ENCODE peak calls at places on chromosome 9, in four cellular contexts. F is IMR-90, Y is mesendoderm, M is H9. G is an unnamed sample.

GRCh38 chr9:123350590-123351310 is 5.2 kb upstream of the CRB2 start:
- DNase-seq in Y (no peak), M (no peak), F (no peak), G (no peak)

GRCh38 chr9:121743441-121744001 is 92.1 kb downstream of the DAB2IP start:
- DNase-seq in Y (peak), F (peak), M (peak), G (peak)

GRCh38 chr9:37776328-37776727 is 8.5 kb downstream of the EXOSC3 start:
- DNase-seq in F (peak), M (no peak), Y (no peak), G (no peak)

GRCh38 chr9:29063031-29063430 is 1489.8 kb upstream of the C9orf72 start:
- DNase-seq in Y (no peak), M (no peak), F (no peak), G (no peak)

GRCh38 chr9:121721770-121722169 is 70.3 kb downstream of the DAB2IP start:
- DNase-seq in Y (no peak), M (no peak), F (peak), G (no peak)

GRCh38 chr9:110714314-110714713 is 45.7 kb downstream of the MUSK start:
- DNase-seq in Y (peak), M (no peak), F (peak), G (no peak)

GRCh38 chr9:99748690-99749089 is 73.0 kb upstream of the NR4A3 start:
- DNase-seq in M (no peak), F (no peak), Y (no peak), G (no peak)

GRCh38 chr9:95090871-95091573 is 226.5 kb downstream of the FANCC start:
- DNase-seq in Y (no peak), F (no peak), M (no peak), G (no peak)

GRCh38 chr9:15846611-15847010 is 293.8 kb downstream of the CCDC171 start:
- DNase-seq in M (no peak), Y (no peak), F (no peak), G (no peak)

GRCh38 chr9:34651876-34652602 is at the start of gene IL11RA:
- DNase-seq in F (peak), M (peak), Y (peak), G (peak)

GRCh38 chr9:21995652-21996275 is 1.2 kb downstream of the CDKN2B-AS1 start:
- DNase-seq in M (no peak), F (peak), Y (peak), G (no peak)

GRCh38 chr9:91820949-91821880 is 128.8 kb downstream of the ROR2 start:
- DNase-seq in Y (no peak), M (no peak), F (peak), G (no peak)

GRCh38 chr9:110153431-110153830 is 54.5 kb downstream of the C9orf152 start:
- DNase-seq in Y (no peak), M (no peak), F (no peak), G (no peak)

GRCh38 chr9:34985311-34985899 is 4.1 kb upstream of the DNAJB5 start:
- DNase-seq in Y (peak), F (peak), M (peak), G (peak)

GRCh38 chr9:21831841-21832509 is 29.5 kb downstream of the MTAP start:
- DNase-seq in F (peak), Y (peak), M (no peak), G (no peak)

DNA sequence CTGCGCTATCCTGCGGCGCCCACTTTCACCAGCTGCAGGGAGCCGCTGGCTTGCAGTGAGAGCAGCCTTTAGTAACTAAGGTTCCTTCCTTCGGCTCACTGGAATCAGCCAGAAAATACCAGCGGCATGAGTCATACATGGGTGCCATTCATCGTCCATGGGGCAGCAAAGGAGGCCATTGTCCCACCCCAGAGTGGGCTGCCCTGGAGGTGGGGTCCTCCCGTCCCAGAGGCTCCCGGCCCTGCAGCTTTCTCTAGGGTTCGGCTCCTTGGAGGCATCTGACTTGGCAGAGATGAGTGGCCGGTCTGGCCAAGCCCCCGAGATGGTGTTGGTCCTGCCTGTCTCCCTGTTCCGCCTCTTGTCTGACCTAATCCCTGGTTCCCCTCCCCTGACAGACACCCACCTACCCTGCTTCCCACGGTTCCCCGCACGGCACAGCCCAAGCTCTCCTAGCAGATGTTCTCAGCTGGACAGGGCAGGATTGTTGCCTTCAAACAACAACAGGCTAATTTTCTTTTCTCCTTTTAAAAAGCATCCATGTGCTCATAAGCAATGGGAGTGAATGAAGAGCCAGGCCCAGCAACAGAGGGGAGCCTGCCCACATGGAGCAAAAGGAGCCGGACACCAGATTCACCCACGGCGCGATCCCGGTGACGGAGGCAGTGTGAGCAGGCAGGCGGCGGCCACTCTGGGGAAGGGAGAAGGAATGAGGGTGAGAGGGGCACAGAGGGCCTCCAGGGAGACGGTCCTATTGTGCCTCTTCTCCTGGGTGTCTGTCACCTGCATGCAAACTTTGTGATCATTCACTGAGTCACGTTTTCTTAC is 97.0 kb upstream of the COL5A1 start:
- DNase-seq in M (peak), F (peak), Y (peak), G (peak)
- H4K8ac ChIP-seq in M (no peak), F (peak), Y (no peak), G (no peak)

GRCh38 chr9:128242828-128243485 is 32.9 kb downstream of the GOLGA2 start:
- DNase-seq in Y (no peak), F (no peak), M (no peak), G (no peak)
- H4K8ac ChIP-seq in Y (no peak), F (no peak), M (no peak), G (no peak)

DNA sequence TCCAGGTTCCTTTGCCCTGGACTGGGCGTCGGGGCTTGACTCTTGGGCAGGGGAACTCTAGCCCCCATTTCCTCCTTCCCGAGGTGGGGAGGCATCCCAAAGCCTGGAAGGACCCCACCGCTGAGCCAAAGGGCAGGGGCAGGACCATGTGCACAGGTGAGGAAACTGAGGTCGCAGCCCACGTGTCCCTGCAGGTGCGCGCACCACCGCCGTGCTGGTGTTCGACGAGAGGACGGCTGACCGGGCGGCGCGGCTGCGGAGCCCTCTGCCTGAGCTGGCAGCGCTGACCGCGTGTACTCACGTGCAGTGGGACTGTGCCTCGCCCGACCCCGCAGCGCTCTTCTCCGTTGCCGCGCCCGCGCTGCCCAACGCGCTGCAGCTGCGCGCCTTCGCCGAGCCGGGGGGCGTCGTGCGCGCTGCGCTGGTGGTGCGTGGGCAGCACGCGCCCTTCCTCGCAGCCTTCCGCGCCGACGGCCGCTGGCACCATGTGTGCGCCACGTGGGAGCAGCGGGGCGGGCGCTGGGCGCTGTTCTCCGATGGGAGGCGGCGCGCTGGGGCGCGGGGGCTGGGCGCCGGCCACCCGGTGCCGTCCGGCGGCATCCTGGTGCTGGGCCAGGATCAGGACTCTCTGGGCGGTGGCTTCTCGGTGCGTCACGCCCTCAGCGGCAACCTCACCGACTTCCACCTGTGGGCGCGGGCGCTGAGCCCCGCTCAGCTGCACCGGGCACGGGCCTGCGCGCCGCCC is 2.8 kb downstream of the ADGRD2 start:
- DNase-seq in F (no peak), Y (no peak), M (peak), G (no peak)
- H4K8ac ChIP-seq in F (no peak), Y (no peak), M (no peak), G (no peak)

DNA sequence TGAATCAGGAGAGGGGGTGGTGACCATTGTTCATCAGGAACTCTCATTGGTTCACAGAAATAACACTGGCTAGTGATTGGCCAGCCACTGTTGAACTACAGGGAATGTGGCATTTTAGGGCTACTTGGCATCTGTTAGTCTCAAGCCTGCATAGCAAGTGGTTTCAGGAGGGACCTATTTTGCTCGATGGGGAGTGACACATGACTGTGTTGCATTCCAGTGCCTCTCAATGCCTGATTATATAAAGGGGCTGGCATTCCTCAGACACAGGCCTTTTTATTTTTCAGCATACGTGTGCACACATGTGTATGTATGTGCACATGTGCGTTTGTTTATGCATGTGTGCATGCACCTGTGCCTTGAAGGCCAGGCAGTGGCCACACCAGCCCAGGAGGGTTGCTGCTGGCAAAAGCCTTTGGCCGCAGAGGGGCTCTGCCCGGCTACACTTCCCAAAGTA is 23.2 kb downstream of the FGD3 start:
- DNase-seq in F (peak), M (peak), Y (peak), G (peak)
- H4K8ac ChIP-seq in F (no peak), M (no peak), Y (no peak), G (no peak)

GRCh38 chr9:126276056-126276728 is 50.4 kb upstream of the MVB12B start:
- DNase-seq in M (no peak), F (no peak), Y (no peak), G (no peak)

DNA sequence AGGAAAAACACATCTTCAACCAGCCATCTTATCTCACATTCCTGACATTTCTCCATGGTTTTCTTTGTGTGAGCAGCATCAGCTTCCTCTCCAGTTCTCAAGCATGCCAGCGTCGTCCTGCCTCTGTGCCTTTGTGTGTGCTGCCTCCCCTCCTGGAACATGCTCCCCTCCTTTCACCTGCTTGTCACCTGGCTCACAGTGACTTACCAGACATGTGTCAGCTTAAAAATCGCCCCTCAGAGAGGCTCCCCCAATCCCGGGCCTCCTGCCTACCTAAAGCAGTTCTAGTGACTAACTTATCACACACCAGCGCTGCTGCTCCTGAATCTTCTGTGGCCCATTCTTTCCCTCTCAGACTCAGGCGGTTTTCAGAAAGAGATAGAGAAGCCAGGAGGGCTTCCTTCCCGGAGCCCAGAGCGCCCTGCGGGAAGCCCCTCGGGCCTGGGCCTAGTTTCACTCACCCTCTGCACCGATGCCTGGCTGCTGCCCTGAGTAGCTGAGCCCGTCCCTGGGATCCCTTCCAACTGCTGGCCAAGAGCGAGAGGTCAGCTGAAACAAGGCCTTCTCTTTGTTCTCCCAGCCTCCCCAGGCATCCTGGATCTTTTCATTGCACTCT is 51.1 kb upstream of the MVB12B start:
- DNase-seq in M (peak), Y (peak), F (peak), G (peak)
- H4K8ac ChIP-seq in M (no peak), Y (no peak), F (no peak), G (peak)

GRCh38 chr9:114953917-114954316 is 23.5 kb upstream of the TNFSF8 start:
- DNase-seq in F (peak), Y (peak), M (no peak), G (no peak)

GRCh38 chr9:114960276-114960675 is 29.9 kb upstream of the TNFSF8 start:
- DNase-seq in M (no peak), F (no peak), Y (no peak), G (no peak)

GRCh38 chr9:114954986-114955623 is 24.7 kb upstream of the TNFSF8 start:
- DNase-seq in Y (no peak), M (no peak), F (no peak), G (no peak)

GRCh38 chr9:114957558-114957957 is 27.2 kb upstream of the TNFSF8 start:
- DNase-seq in M (no peak), F (no peak), Y (no peak), G (no peak)

DNA sequence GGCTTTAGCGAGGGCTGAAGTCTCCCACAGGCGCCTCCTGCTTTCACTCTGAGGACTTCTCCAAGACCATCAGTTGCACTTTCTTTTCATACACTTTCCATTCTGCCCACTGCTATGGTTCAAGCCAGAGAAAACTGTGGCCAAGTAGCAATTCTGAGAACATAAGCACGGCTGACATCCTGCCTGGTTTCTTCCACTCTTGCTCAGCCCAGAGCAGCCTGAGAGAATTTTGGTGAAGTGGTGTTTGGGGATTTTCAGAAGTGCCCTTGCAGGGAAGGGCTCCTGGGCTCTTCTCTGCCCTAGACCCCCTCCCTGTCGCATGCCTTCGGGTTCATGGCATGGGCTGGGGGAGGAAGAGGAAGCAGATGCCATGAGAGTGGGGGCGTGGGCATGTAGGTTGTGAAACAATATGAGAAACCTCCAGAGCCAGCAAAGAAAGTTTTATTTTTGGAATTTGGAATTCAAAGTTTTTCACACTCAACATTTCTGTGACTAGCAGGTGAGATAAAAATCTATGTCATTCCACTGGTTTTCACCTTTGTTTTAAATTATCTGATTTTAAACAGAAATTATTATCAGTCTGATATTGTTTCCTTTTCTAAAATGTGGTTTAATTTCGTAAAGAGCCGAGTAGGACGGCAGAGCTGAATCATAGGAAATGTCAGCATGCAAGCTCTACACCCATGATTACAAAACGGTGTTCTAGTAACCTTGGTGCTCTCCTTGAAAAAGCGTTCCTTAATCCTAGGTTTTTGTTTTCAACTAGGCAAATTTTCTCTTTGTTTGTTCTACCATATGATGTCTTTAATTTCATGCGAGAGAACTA is 27.8 kb upstream of the TNFSF8 start:
- DNase-seq in M (no peak), Y (no peak), F (no peak), G (no peak)
- H4K8ac ChIP-seq in M (no peak), Y (no peak), F (no peak), G (no peak)

DNA sequence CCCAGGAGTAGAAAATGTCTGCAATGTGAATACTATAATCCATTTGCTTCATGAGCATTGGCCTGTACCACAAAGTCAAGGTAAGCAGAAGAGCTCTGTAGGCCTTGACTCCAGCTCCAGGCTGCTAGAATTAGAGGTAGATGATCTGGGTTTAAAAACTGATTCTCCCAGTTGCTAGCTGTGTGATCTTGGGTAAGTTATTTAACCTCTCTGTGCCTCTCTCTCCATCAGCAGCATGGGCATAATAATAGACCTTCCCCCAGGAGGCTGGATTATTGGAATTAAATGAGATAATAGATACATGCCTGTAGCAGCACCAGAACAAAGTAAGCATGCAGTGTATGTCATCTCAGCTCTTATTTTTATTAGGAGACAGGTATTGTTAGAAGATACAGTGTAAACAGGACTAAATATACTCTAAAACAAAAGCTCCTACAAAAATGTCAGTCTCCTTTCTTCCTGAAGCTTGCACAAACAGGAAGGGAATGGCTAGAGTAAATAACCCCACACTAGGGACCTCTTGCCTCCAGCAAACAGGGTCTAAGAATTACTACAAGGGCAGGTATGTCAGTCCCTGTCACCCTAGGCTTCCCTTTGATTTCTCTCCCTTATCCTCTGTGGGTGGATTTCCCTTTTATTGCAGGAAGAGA is 57.5 kb downstream of the PSAT1 start:
- DNase-seq in M (no peak), Y (no peak), F (no peak), G (no peak)
- H4K8ac ChIP-seq in M (no peak), Y (no peak), F (no peak), G (no peak)

GRCh38 chr9:33351547-33351946 is 50.8 kb downstream of the AQP7 start:
- DNase-seq in Y (no peak), M (no peak), F (no peak), G (no peak)
- H4K8ac ChIP-seq in Y (no peak), M (no peak), F (no peak), G (no peak)

GRCh38 chr9:135073081-135073740 is 14.3 kb upstream of the OLFM1 start:
- DNase-seq in F (no peak), M (peak), Y (no peak), G (no peak)

GRCh38 chr9:135076143-135076875 is 11.2 kb upstream of the OLFM1 start:
- DNase-seq in M (peak), F (no peak), Y (no peak), G (no peak)

GRCh38 chr9:135074354-135075233 is 12.9 kb upstream of the OLFM1 start:
- DNase-seq in Y (peak), M (peak), F (no peak), G (no peak)

GRCh38 chr9:135075234-135076142 is 12.0 kb upstream of the OLFM1 start:
- DNase-seq in Y (peak), F (no peak), M (peak), G (no peak)

DNA sequence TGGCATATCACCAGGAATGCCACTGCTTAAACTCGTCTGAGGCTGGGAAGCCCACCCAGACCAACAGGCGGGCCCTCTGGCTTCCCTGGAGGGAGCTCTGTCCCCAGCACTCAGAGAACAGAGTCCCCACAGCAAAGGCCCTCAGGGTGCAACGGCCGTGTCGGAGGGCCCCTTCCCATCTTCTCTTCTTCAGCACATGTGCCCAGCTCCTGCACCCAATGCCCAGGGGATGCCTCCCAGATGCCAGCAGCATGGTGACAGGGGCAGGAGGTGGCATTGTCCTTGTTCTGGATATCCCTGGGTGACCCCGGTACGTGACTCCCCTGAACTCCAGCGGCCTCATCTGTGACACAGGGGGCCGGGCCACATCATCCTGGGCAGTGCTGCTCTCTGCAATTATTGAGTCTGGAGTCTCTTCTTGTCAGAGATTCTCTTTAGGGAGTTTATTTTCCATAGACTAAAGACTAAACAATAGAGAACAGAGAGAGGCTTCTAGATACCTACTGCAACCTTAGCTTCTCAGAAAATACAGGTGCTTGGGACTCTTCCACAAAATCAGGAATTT is 13.6 kb upstream of the OLFM1 start:
- DNase-seq in Y (no peak), F (no peak), M (peak), G (no peak)
- H4K8ac ChIP-seq in Y (no peak), F (no peak), M (no peak), G (no peak)